ENCODE peak calls at places on chromosome 22, in four cellular contexts. E, R, T and K are unnamed samples.

GRCh38 chr22:45987462-45987861 is 10.5 kb upstream of the WNT7B start:
- DNase-seq in E (no peak), R (no peak), T (no peak), K (no peak)

GRCh38 chr22:33451851-33452469 is 393.8 kb upstream of the SYN3 start:
- DNase-seq in E (no peak), R (no peak), T (no peak), K (no peak)

GRCh38 chr22:44057411-44057987 is 33.4 kb downstream of the PARVB start:
- DNase-seq in E (no peak), R (no peak), T (no peak), K (no peak)

GRCh38 chr22:45302047-45302446 is 7.7 kb upstream of the FAM118A start:
- DNase-seq in E (peak), R (no peak), T (no peak), K (no peak)

GRCh38 chr22:24412274-24412673 is 15.1 kb upstream of the ADORA2A start:
- DNase-seq in E (no peak), R (no peak), T (no peak), K (no peak)

GRCh38 chr22:26849575-26849974 is 192.2 kb downstream of the MIAT start:
- DNase-seq in E (no peak), R (no peak), T (no peak), K (no peak)

GRCh38 chr22:30423296-30423958 is 2.1 kb upstream of the MTFP1 start:
- DNase-seq in E (no peak), R (no peak), T (no peak), K (peak)

GRCh38 chr22:25353516-25354445 is 134.3 kb downstream of the CRYBB2 start:
- DNase-seq in E (no peak), R (no peak), T (no peak), K (no peak)

GRCh38 chr22:22076361-22076760 is 93.8 kb upstream of the TOP3B start:
- DNase-seq in E (no peak), R (no peak), T (no peak), K (no peak)

GRCh38 chr22:27850000-27850465 is 48.5 kb upstream of the MN1 start:
- DNase-seq in E (no peak), R (peak), T (no peak), K (no peak)

GRCh38 chr22:38272373-38273134 is at the start of gene TMEM184B:
- DNase-seq in E (peak), R (peak), T (peak), K (peak)
- TF ChIP-seq POLR2A in E (peak), R (peak), T (no peak), K (peak)

GRCh38 chr22:38313384-38313955 is 3.8 kb downstream of the CSNK1E start:
- DNase-seq in E (no peak), R (no peak), T (no peak), K (no peak)

GRCh38 chr22:38311331-38311635 is 6.0 kb downstream of the CSNK1E start:
- DNase-seq in E (no peak), R (no peak), T (no peak), K (no peak)

GRCh38 chr22:38310518-38311330 is 6.5 kb downstream of the CSNK1E start:
- DNase-seq in E (no peak), R (no peak), T (no peak), K (no peak)

GRCh38 chr22:38314140-38314991 is 2.9 kb downstream of the CSNK1E start:
- DNase-seq in E (no peak), R (no peak), T (no peak), K (no peak)

DNA sequence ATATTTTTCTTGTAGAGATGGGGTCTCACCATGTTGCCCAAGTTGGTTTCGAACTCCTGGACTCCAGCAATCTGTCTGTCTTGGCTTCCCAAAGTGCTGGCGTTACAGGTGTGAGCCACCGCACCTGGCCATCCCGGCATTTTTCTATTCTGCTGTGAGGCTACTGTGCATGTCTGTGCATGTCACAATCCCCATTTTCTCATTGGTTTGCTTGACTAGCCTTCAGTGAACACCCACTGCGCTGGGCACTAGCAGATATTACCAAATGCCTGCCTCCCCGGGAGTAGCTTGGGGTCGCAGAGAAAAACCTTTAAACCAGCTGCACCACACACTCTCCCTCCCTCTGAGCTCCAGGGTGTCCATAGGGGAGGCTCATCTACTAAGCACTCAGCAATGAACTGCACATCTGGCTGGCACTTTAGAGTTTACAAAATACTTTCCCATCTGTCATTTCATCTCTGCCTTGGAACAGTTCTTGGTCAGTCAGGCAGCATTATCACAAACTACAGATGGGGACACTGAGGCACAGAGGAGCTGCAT is 4.9 kb downstream of the CSNK1E start:
- DNase-seq in E (no peak), R (no peak), T (no peak), K (no peak)
- TF ChIP-seq POLR2A in E (no peak), R (no peak), T (no peak), K (no peak)

GRCh38 chr22:39233736-39234120 is 11.1 kb downstream of the PDGFB start:
- DNase-seq in E (no peak), R (no peak), T (no peak), K (no peak)

GRCh38 chr22:39232246-39232645 is 12.5 kb downstream of the PDGFB start:
- DNase-seq in E (no peak), R (no peak), T (no peak), K (no peak)

GRCh38 chr22:39232806-39233735 is 11.7 kb downstream of the PDGFB start:
- DNase-seq in E (no peak), R (no peak), T (no peak), K (no peak)

GRCh38 chr22:39234867-39235687 is 9.7 kb downstream of the PDGFB start:
- DNase-seq in E (no peak), R (no peak), T (no peak), K (no peak)

DNA sequence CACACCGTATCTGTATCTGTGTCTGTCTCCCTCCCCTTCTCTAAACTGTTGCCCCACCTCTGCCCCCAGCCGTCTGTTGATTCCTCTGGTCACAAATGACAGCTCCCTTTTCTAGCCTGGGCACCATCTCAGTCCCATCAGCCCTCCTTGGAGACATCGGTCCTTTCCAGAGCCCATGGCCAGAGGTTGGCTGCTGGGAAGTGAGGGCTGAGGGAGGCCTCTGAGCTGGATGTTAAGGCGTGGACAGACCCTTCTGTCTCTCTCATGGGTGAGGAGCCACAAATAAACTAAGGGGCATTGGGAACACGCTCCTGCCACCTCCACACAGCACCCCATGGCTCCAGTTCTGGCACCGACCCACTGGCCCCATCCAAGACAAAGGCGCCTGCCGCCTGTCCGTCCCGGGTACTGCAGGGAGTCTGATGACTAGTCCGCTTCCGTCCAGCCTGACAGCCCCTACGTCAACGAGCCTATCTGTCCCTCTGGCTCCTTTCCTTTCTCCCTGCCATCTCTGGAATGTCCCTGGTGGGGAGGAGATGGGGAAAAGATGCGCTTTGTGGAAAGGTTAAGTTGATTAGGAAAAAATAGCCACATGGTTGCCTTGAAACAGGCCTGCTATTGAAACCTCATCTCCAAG is 10.5 kb downstream of the PDGFB start:
- DNase-seq in E (no peak), R (no peak), T (no peak), K (no peak)
- TF ChIP-seq POLR2A in E (no peak), R (no peak), T (no peak), K (no peak)

GRCh38 chr22:42553475-42554361 is at the start of gene SERHL2:
- DNase-seq in E (peak), R (peak), T (peak), K (peak)
- TF ChIP-seq POLR2A in E (peak), R (peak), T (no peak), K (no peak)

GRCh38 chr22:19175026-19175601 is 3.4 kb downstream of the SLC25A1 start:
- DNase-seq in E (no peak), R (no peak), T (no peak), K (no peak)
- TF ChIP-seq POLR2A in E (no peak), R (no peak), T (no peak), K (no peak)